ENCODE peak calls at places on chromosomes 12 and 14, in six cellular contexts. One of them, this sample, is unnamed.

GRCh38 chr12:67539329-67539728 is 109.2 kb upstream of the DYRK2 start:
- DNase-seq in body of pancreas: no peak
- DNase-seq in spleen: no peak
- DNase-seq in tibial nerve: no peak
- DNase-seq in endothelial cell of umbilical vein: no peak
- DNase-seq in ovary: no peak
- DNase-seq in this sample: no peak

GRCh38 chr12:11798856-11799530 is 149.5 kb downstream of the ETV6 start:
- DNase-seq in body of pancreas: no peak
- DNase-seq in endothelial cell of umbilical vein: peak; percentile 98
- DNase-seq in ovary: no peak
- DNase-seq in tibial nerve: no peak
- DNase-seq in spleen: no peak
- DNase-seq in this sample: no peak

GRCh38 chr12:104522985-104523719 is 66.4 kb downstream of the CHST11 start:
- DNase-seq in endothelial cell of umbilical vein: peak; percentile 26
- DNase-seq in body of pancreas: no peak
- DNase-seq in spleen: no peak
- DNase-seq in ovary: no peak
- DNase-seq in tibial nerve: no peak
- DNase-seq in this sample: no peak

GRCh38 chr12:112194601-112195247 is 69.4 kb downstream of the TRAFD1 start:
- DNase-seq in ovary: no peak
- DNase-seq in tibial nerve: no peak
- DNase-seq in body of pancreas: no peak
- DNase-seq in spleen: no peak
- DNase-seq in endothelial cell of umbilical vein: no peak
- DNase-seq in this sample: no peak

GRCh38 chr12:117331691-117332090 is 29.7 kb downstream of the NOS1 start:
- DNase-seq in body of pancreas: no peak
- DNase-seq in spleen: no peak
- DNase-seq in endothelial cell of umbilical vein: no peak
- DNase-seq in tibial nerve: no peak
- DNase-seq in ovary: no peak
- DNase-seq in this sample: no peak

GRCh38 chr12:116416161-116416560 is 138.7 kb upstream of the MED13L start:
- DNase-seq in body of pancreas: no peak
- DNase-seq in endothelial cell of umbilical vein: no peak
- DNase-seq in spleen: peak; percentile 24
- DNase-seq in ovary: no peak
- DNase-seq in tibial nerve: no peak
- DNase-seq in this sample: no peak

GRCh38 chr12:25069221-25069620 is 120.3 kb upstream of the BCAT1 start:
- DNase-seq in ovary: no peak
- DNase-seq in spleen: no peak
- DNase-seq in endothelial cell of umbilical vein: no peak
- DNase-seq in body of pancreas: no peak
- DNase-seq in tibial nerve: no peak
- DNase-seq in this sample: no peak

GRCh38 chr12:54980341-54980740 is 4.2 kb downstream of the TESPA1 start:
- DNase-seq in ovary: no peak
- DNase-seq in spleen: no peak
- DNase-seq in tibial nerve: no peak
- DNase-seq in endothelial cell of umbilical vein: no peak
- DNase-seq in body of pancreas: no peak
- DNase-seq in this sample: no peak

GRCh38 chr12:47207005-47207717 is 127.4 kb upstream of the AMIGO2 start:
- DNase-seq in body of pancreas: no peak
- DNase-seq in ovary: no peak
- DNase-seq in tibial nerve: no peak
- DNase-seq in endothelial cell of umbilical vein: peak; percentile 5
- DNase-seq in spleen: peak; percentile 91
- DNase-seq in this sample: no peak

GRCh38 chr14:37466623-37467088 is 128.4 kb downstream of the FOXA1 start:
- DNase-seq in spleen: no peak
- DNase-seq in endothelial cell of umbilical vein: no peak
- DNase-seq in body of pancreas: no peak
- DNase-seq in tibial nerve: no peak
- DNase-seq in ovary: no peak
- DNase-seq in this sample: no peak

GRCh38 chr12:108989381-108989780 is 31.5 kb downstream of the SVOP start:
- DNase-seq in ovary: no peak
- DNase-seq in spleen: no peak
- DNase-seq in body of pancreas: no peak
- DNase-seq in tibial nerve: no peak
- DNase-seq in endothelial cell of umbilical vein: no peak
- DNase-seq in this sample: no peak

GRCh38 chr14:68824517-68825347 is 31.9 kb upstream of the ZFP36L1 start:
- DNase-seq in ovary: peak; percentile 91
- DNase-seq in spleen: peak; percentile 90
- DNase-seq in endothelial cell of umbilical vein: peak; percentile 66
- DNase-seq in tibial nerve: peak; percentile 84
- DNase-seq in body of pancreas: peak; percentile 90
- DNase-seq in this sample: peak; percentile 86

GRCh38 chr14:54975856-54976255 is 51.0 kb downstream of the WDHD1 start:
- DNase-seq in endothelial cell of umbilical vein: no peak
- DNase-seq in tibial nerve: no peak
- DNase-seq in ovary: no peak
- DNase-seq in body of pancreas: no peak
- DNase-seq in spleen: no peak
- DNase-seq in this sample: no peak

GRCh38 chr12:57765698-57766463 is 997 bp downstream of the CYP27B1 start:
- DNase-seq in endothelial cell of umbilical vein: no peak
- DNase-seq in tibial nerve: no peak
- DNase-seq in body of pancreas: peak; percentile 38
- DNase-seq in spleen: no peak
- DNase-seq in ovary: no peak
- DNase-seq in this sample: no peak

GRCh38 chr12:58803893-58804292 is 116.4 kb downstream of the LRIG3 start:
- DNase-seq in endothelial cell of umbilical vein: no peak
- DNase-seq in tibial nerve: no peak
- DNase-seq in ovary: peak; percentile 37
- DNase-seq in body of pancreas: no peak
- DNase-seq in spleen: no peak
- DNase-seq in this sample: peak; percentile 27

GRCh38 chr14:100128688-100129087 is 30.8 kb downstream of the DEGS2 start:
- DNase-seq in ovary: no peak
- DNase-seq in tibial nerve: no peak
- DNase-seq in endothelial cell of umbilical vein: no peak
- DNase-seq in spleen: no peak
- DNase-seq in body of pancreas: no peak
- DNase-seq in this sample: no peak

GRCh38 chr12:29726321-29726692 is 57.4 kb downstream of the TMTC1 start:
- DNase-seq in spleen: no peak
- DNase-seq in tibial nerve: no peak
- DNase-seq in ovary: no peak
- DNase-seq in endothelial cell of umbilical vein: peak; percentile 74
- DNase-seq in body of pancreas: no peak
- DNase-seq in this sample: no peak

GRCh38 chr14:33950320-33951182 is at the start of gene EGLN3:
- DNase-seq in body of pancreas: peak; percentile 92
- DNase-seq in ovary: peak; percentile 81
- DNase-seq in spleen: peak; percentile 90
- DNase-seq in tibial nerve: peak; percentile 58
- DNase-seq in endothelial cell of umbilical vein: peak; percentile 78
- DNase-seq in this sample: peak; percentile 94

GRCh38 chr14:52155656-52156213 is 86.9 kb upstream of the NID2 start:
- DNase-seq in spleen: no peak
- DNase-seq in body of pancreas: no peak
- DNase-seq in tibial nerve: no peak
- DNase-seq in endothelial cell of umbilical vein: no peak
- DNase-seq in ovary: no peak
- DNase-seq in this sample: no peak

GRCh38 chr14:22202313-22202712 is 386.7 kb downstream of the DAD1 start:
- DNase-seq in tibial nerve: no peak
- DNase-seq in spleen: no peak
- DNase-seq in ovary: no peak
- DNase-seq in body of pancreas: no peak
- DNase-seq in endothelial cell of umbilical vein: no peak
- DNase-seq in this sample: no peak

GRCh38 chr14:66228267-66228970 is 257.8 kb upstream of the CCDC196 start:
- DNase-seq in tibial nerve: no peak
- DNase-seq in ovary: no peak
- DNase-seq in body of pancreas: no peak
- DNase-seq in spleen: no peak
- DNase-seq in endothelial cell of umbilical vein: no peak
- DNase-seq in this sample: no peak

GRCh38 chr12:56719056-56719455 is 6.0 kb downstream of the NACA start:
- DNase-seq in spleen: no peak
- DNase-seq in ovary: no peak
- DNase-seq in endothelial cell of umbilical vein: no peak
- DNase-seq in tibial nerve: no peak
- DNase-seq in body of pancreas: no peak
- DNase-seq in this sample: no peak

GRCh38 chr12:76256904-76257303 is 91.3 kb downstream of the BBS10 start:
- DNase-seq in body of pancreas: no peak
- DNase-seq in ovary: no peak
- DNase-seq in tibial nerve: no peak
- DNase-seq in spleen: no peak
- DNase-seq in endothelial cell of umbilical vein: no peak
- DNase-seq in this sample: no peak

GRCh38 chr12:94768398-94769039 is 118.2 kb upstream of the TMCC3 start:
- DNase-seq in tibial nerve: no peak
- DNase-seq in body of pancreas: no peak
- DNase-seq in spleen: no peak
- DNase-seq in ovary: no peak
- DNase-seq in endothelial cell of umbilical vein: peak; percentile 52
- DNase-seq in this sample: no peak

GRCh38 chr14:53531151-53531550 is 378.0 kb upstream of the DDHD1 start:
- DNase-seq in body of pancreas: no peak
- DNase-seq in endothelial cell of umbilical vein: no peak
- DNase-seq in spleen: no peak
- DNase-seq in ovary: no peak
- DNase-seq in tibial nerve: no peak
- DNase-seq in this sample: no peak

GRCh38 chr12:47417146-47417545 is 288.7 kb downstream of the RPAP3 start:
- DNase-seq in endothelial cell of umbilical vein: no peak
- DNase-seq in spleen: no peak
- DNase-seq in ovary: no peak
- DNase-seq in body of pancreas: no peak
- DNase-seq in tibial nerve: no peak
- DNase-seq in this sample: no peak

GRCh38 chr12:107318804-107319535 is 225.6 kb upstream of the CRY1 start:
- DNase-seq in tibial nerve: no peak
- DNase-seq in ovary: no peak
- DNase-seq in endothelial cell of umbilical vein: peak; percentile 48
- DNase-seq in spleen: peak; percentile 74
- DNase-seq in body of pancreas: peak; percentile 14
- DNase-seq in this sample: no peak

DNA sequence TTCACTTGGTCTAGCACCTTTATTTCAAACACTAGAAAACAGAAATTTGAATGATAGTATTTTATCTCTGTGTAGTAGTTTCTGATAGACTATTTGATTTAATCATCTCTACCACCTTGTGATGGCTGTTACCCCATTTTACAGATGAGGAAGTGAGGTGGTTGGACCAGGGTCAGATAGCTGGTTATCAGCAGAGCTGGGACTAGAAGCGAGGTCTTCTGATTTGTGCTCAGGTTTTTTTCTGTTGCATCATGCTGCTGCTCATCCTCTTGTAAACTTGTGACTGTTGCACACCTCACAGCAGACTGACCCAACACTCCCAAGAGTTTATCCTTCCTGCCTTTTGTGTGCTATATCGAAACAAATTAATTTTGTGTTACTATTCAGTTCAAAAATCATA is 10.1 kb upstream of the MANSC4 start:
- DNase-seq in ovary: no peak
- DNase-seq in body of pancreas: no peak
- DNase-seq in tibial nerve: no peak
- DNase-seq in spleen: no peak
- DNase-seq in endothelial cell of umbilical vein: no peak
- DNase-seq in this sample: no peak
- H3K36me3 ChIP-seq in ovary: no peaks in the 10 kb centered on the region
- H3K36me3 ChIP-seq in body of pancreas: no peaks in the 10 kb centered on the region
- H3K36me3 ChIP-seq in tibial nerve: peaks cover 42% of the 10 kb centered on the region
- H3K36me3 ChIP-seq in spleen: peaks cover 25% of the 10 kb centered on the region
- H3K36me3 ChIP-seq in endothelial cell of umbilical vein: peaks cover 11% of the 10 kb centered on the region
- H3K36me3 ChIP-seq in this sample: no peaks in the 10 kb centered on the region

DNA sequence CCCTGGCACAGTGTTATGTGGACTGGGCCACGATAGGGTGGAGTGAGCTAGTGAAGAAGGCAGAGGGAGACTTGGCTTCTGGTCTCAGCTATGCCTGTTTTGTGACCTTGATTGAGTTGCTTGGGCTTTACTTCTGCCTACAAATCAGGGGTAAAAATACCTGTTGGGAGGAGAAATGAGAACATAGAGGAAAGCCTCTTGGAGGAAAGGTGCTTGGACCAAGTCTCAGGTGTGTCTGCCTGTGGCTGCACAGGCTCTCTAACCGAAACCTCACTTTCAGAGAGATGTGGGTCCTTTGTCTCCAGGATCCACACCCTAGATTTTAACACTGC is 4.9 kb downstream of the SDR39U1 start:
- DNase-seq in spleen: no peak
- DNase-seq in tibial nerve: no peak
- DNase-seq in body of pancreas: no peak
- DNase-seq in endothelial cell of umbilical vein: no peak
- DNase-seq in ovary: no peak
- DNase-seq in this sample: no peak
- TF ChIP-seq POLR2A in spleen: no peak
- TF ChIP-seq POLR2A in tibial nerve: no peak
- TF ChIP-seq POLR2A in body of pancreas: no peak
- TF ChIP-seq POLR2A in endothelial cell of umbilical vein: no peak
- TF ChIP-seq POLR2A in ovary: no peak
- TF ChIP-seq POLR2A in this sample: no peak

DNA sequence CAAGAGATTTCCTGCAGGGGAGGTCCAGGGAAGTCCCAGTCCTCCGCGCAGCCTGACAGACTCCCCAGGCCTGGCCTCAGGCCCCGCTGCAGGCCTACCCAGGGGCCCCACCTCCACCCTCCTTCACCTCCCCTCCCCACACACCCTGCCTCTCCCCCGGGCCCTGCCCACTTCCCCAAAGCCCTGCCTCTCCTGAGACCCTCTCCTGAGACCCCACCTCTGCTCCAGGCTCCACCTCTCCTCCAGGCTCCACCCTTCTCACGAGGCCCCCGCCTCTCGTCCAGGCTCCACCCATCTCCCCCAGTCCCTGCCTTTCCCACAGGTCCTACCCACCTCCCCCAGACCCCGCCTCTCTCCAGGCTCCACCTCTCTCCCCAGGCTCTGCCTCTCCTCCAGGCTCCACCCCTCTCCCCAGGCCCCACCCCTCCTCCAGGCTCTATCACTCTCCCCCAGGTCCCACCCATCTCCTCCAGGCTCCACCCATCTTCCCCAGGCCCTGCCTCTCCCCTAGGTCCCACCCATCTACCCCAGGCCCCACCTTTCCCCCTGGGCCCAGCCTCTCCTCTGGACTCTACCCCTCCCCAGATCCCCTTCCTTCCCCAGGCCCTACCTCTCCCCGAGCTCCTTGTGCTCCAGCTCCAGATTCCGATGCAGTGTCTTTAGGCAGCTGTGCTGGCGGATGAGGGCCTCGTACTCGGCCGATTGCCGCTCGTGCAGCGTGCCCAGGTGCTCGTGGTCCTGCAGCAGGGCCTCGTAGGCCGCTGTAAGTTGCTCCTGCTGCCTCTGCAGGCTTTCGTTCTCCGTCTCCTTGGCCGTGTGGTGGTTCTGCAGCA is 58.8 kb upstream of the GPR68 start:
- DNase-seq in tibial nerve: no peak
- DNase-seq in ovary: no peak
- DNase-seq in endothelial cell of umbilical vein: peak; percentile 38
- DNase-seq in spleen: peak; percentile 70
- DNase-seq in body of pancreas: peak; percentile 22
- DNase-seq in this sample: peak; percentile 48
- H3K36me3 ChIP-seq in tibial nerve: no peaks in the 10 kb centered on the region
- H3K36me3 ChIP-seq in ovary: no peaks in the 10 kb centered on the region
- H3K36me3 ChIP-seq in endothelial cell of umbilical vein: peaks cover 24% of the 10 kb centered on the region
- H3K36me3 ChIP-seq in spleen: peaks cover 95% of the 10 kb centered on the region
- H3K36me3 ChIP-seq in body of pancreas: no peaks in the 10 kb centered on the region
- H3K36me3 ChIP-seq in this sample: no peaks in the 10 kb centered on the region

GRCh38 chr12:89525824-89526770 is at the start of gene POC1B:
- DNase-seq in body of pancreas: peak; percentile 68
- DNase-seq in tibial nerve: peak; percentile 46
- DNase-seq in endothelial cell of umbilical vein: peak; percentile 82
- DNase-seq in ovary: peak; percentile 73
- DNase-seq in spleen: peak; percentile 96
- DNase-seq in this sample: peak; percentile 76
- TF ChIP-seq POLR2A in body of pancreas: peak; percentile 75
- TF ChIP-seq POLR2A in tibial nerve: peak; percentile 57
- TF ChIP-seq POLR2A in endothelial cell of umbilical vein: no peak
- TF ChIP-seq POLR2A in ovary: peak; percentile 39
- TF ChIP-seq POLR2A in spleen: no peak
- TF ChIP-seq POLR2A in this sample: peak; percentile 53